ENCODE peak calls at places on chromosomes 11 and 22, in seven cellular contexts. Y is GM23338, H is left ventricle myocardium inferior, C is cardiac fibroblast, W is astrocyte, U is IMR-90, G is kidney. V is an unnamed sample.

GRCh38 chr11:66871521-66871901 is 14.6 kb downstream of the LRFN4 start:
- DNase-seq in Y (no peak), H (no peak), C (no peak), W (no peak), U (no peak), G (no peak), V (no peak)

GRCh38 chr11:71171576-71171975 is 80.8 kb downstream of the SHANK2 start:
- DNase-seq in Y (no peak), H (no peak), C (no peak), W (no peak), U (no peak), G (peak; percentile 46), V (no peak)

GRCh38 chr22:31100762-31101525 is 6.4 kb downstream of the SELENOM start:
- DNase-seq in Y (no peak), H (no peak), C (no peak), W (no peak), U (no peak), G (no peak), V (no peak)

GRCh38 chr11:3164540-3165151 is 464 bp downstream of the OSBPL5 start:
- DNase-seq in Y (peak; percentile 72), H (peak; percentile 18), C (no peak), W (no peak), U (no peak), G (peak; percentile 74), V (peak; percentile 66)

GRCh38 chr11:77001524-77001923 is 32.7 kb upstream of the B3GNT6 start:
- DNase-seq in Y (no peak), H (no peak), C (no peak), W (no peak), U (no peak), G (no peak), V (no peak)

GRCh38 chr11:59368238-59369022 is 9.7 kb downstream of the OR5AN1 start:
- DNase-seq in Y (no peak), H (no peak), C (no peak), W (no peak), U (no peak), G (no peak), V (no peak)

GRCh38 chr22:49724030-49724892 is 103.4 kb downstream of the BRD1 start:
- DNase-seq in Y (no peak), H (no peak), C (no peak), W (no peak), U (no peak), G (no peak), V (peak; percentile 65)

GRCh38 chr11:1078191-1078601 is 3.5 kb downstream of the MUC2 start:
- DNase-seq in Y (no peak), H (no peak), C (no peak), W (no peak), U (no peak), G (peak; percentile 74), V (peak; percentile 58)

GRCh38 chr22:24434472-24435322 is 7.3 kb downstream of the ADORA2A start:
- DNase-seq in Y (no peak), H (no peak), C (peak; percentile 64), W (peak; percentile 19), U (no peak), G (peak; percentile 87), V (peak; percentile 59)

GRCh38 chr11:74139151-74139918 is 31.5 kb downstream of the C2CD3 start:
- DNase-seq in Y (peak; percentile 30), H (no peak), C (no peak), W (no peak), U (peak; percentile 23), G (no peak), V (no peak)

GRCh38 chr11:116993599-116993998 is 104.6 kb downstream of the SIK3 start:
- DNase-seq in Y (peak; percentile 63), H (no peak), C (peak; percentile 59), W (peak; percentile 39), U (no peak), G (no peak), V (no peak)

GRCh38 chr11:91749231-91749630 is 475.4 kb upstream of the FAT3 start:
- DNase-seq in Y (no peak), H (no peak), C (no peak), W (no peak), U (no peak), G (no peak), V (no peak)

GRCh38 chr11:72635931-72636330 is 38.3 kb downstream of the PDE2A start:
- DNase-seq in Y (peak; percentile 59), H (no peak), C (no peak), W (no peak), U (no peak), G (no peak), V (no peak)

GRCh38 chr22:35539910-35540599 is 576 bp upstream of the RASD2 start:
- DNase-seq in Y (peak; percentile 66), H (peak; percentile 50), C (peak; percentile 32), W (no peak), U (peak; percentile 22), G (peak; percentile 85), V (peak; percentile 79)

GRCh38 chr11:69066122-69067112 is 17.7 kb downstream of the TPCN2 start:
- DNase-seq in Y (no peak), H (no peak), C (no peak), W (no peak), U (no peak), G (peak; percentile 45), V (no peak)

GRCh38 chr11:32527776-32528175 is 55.9 kb upstream of the EIF3M start:
- DNase-seq in Y (no peak), H (no peak), C (no peak), W (no peak), U (no peak), G (no peak), V (no peak)

GRCh38 chr22:22244337-22245250 is at the start of gene VPREB1:
- DNase-seq in Y (no peak), H (no peak), C (no peak), W (no peak), U (no peak), G (no peak), V (no peak)

GRCh38 chr11:63915961-63916836 is 765 bp downstream of the RCOR2 start:
- DNase-seq in Y (peak; percentile 95), H (peak; percentile 58), C (no peak), W (no peak), U (no peak), G (peak; percentile 82), V (no peak)

DNA sequence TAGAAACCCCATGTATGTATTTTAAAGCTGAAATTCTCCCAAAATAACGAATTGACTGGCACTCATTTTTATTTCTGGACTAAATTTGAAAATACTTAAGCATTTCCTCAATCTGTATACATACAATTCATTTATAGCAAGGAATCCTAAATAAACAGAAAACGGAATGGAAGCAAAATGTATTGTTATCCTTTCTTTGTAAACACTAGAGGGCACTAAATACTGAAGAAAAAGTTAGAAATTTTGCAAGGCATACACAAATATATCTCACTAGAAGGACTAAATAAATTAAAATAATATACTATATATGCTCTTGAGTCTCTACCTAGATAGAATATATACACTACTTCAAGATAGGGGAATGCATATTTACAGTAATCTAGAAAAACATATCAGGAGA is 23.1 kb upstream of the ANO5 start:
- DNase-seq in Y (peak; percentile 27), H (no peak), C (peak; percentile 9), W (no peak), U (peak; percentile 0), G (no peak), V (no peak)
- TF ChIP-seq CTCF in Y (peak; percentile 73), H (peak; percentile 53), C (peak; percentile 23), W (no peak), U (peak; percentile 13), G (no peak), V (peak; percentile 42)

GRCh38 chr11:130423541-130424155 is 4.8 kb downstream of the ADAMTS8 start:
- DNase-seq in Y (no peak), H (no peak), C (no peak), W (no peak), U (no peak), G (no peak), V (no peak)

GRCh38 chr11:130426223-130427048 is 2.0 kb downstream of the ADAMTS8 start:
- DNase-seq in Y (no peak), H (no peak), C (no peak), W (no peak), U (no peak), G (peak; percentile 32), V (no peak)

GRCh38 chr11:130425156-130425555 is 3.3 kb downstream of the ADAMTS8 start:
- DNase-seq in Y (no peak), H (no peak), C (no peak), W (no peak), U (no peak), G (no peak), V (no peak)

GRCh38 chr11:130422251-130422995 is 6.0 kb downstream of the ADAMTS8 start:
- DNase-seq in Y (no peak), H (no peak), C (no peak), W (no peak), U (no peak), G (no peak), V (no peak)

DNA sequence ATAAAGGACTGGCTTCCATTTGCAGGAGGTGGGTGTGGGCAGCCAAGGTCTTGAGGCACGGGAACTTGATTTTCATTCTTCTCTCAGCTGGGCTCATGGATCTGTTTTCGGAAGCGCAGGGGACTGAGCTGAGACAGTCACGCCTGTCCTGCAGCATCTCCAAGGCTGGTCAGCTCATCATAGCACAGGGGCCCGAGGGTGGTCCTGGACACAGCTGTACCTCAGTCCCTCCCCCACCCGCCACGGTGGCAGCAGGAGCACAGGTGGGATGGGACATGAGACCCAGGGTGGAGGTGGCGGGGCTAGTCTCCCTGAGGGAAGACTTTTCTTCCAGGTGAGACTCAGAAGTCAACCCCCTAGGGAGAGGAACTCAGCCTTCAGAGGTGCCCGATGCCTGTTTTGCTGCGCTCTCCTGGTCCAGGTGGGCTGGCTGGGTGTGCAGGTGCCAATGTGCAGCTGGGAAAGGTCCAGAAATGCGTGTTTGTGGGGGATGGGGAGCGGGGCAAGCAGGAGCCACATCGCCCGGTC is 3.7 kb downstream of the ADAMTS8 start:
- DNase-seq in Y (no peak), H (no peak), C (no peak), W (no peak), U (no peak), G (no peak), V (no peak)
- TF ChIP-seq CTCF in Y (no peak), H (no peak), C (no peak), W (no peak), U (no peak), G (no peak), V (no peak)

GRCh38 chr22:27212081-27212480 is 554.7 kb downstream of the MIAT start:
- DNase-seq in Y (no peak), H (no peak), C (peak; percentile 75), W (no peak), U (no peak), G (no peak), V (no peak)
- TF ChIP-seq CTCF in Y (no peak), H (no peak), C (no peak), W (no peak), U (no peak), G (no peak), V (no peak)

DNA sequence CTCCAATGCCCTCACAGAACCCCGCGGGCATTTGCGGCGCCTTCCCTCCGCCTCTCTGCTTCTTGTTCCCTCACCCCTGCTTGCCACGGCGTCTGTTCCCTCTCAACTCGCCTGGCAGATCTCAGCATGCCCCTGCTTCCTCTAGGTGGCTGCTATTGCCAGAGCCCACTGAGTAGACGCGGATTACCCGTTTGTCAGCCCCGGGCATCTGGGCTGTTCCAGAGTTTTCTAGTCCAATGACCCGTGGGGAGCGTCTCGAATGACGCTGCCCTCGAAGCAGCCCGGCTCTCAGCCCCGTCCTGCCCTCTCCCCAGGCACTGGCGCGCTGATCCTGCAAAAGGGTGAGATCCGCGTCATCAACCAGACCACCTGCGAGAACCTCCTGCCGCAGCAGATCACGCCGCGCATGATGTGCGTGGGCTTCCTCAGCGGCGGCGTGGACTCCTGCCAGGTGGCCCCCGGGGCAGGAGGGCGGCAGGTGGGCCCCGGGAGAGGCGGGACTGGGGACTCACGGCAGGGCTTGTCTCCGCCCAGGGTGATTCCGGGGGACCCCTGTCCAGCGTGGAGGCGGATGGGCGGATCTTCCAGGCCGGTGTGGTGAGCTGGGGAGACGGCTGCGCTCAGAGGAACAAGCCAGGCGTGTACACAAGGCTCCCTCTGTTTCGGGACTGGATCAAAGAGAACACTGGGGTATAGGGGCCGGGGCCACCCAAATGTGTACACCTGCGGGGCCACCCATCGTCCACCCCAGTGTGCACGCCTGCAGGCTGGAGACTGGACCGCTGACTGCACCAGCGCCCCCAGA is 49.7 kb downstream of the ST14 start:
- DNase-seq in Y (no peak), H (no peak), C (no peak), W (no peak), U (no peak), G (peak; percentile 64), V (peak; percentile 57)
- TF ChIP-seq CTCF in Y (no peak), H (no peak), C (no peak), W (no peak), U (no peak), G (no peak), V (no peak)